ENCODE peak calls at places on chromosomes 16 and 17, in five cellular contexts. U, W, X, T and G are unnamed samples.

GRCh38 chr17:36728030-36728991 is 126.9 kb downstream of the MRM1 start:
- DNase-seq in U (no peak), X (no peak), W (no peak), T (no peak), G (no peak)

GRCh38 chr16:14600164-14600563 is 29.9 kb downstream of the PARN start:
- DNase-seq in W (no peak), X (peak; percentile 41), T (no peak), U (peak; percentile 34), G (no peak)

GRCh38 chr17:82242977-82243647 is 14.3 kb downstream of the SLC16A3 start:
- DNase-seq in X (peak; percentile 83), W (peak; percentile 94), T (peak; percentile 88), U (peak; percentile 83), G (peak; percentile 94)

GRCh38 chr17:45277992-45278391 is 16.1 kb upstream of the SPATA32 start:
- DNase-seq in T (peak; percentile 67), U (no peak), X (peak; percentile 23), W (no peak), G (no peak)

GRCh38 chr16:66508261-66508913 is 41.5 kb downstream of the TK2 start:
- DNase-seq in U (no peak), X (no peak), W (peak; percentile 11), T (peak; percentile 37), G (no peak)

GRCh38 chr17:75927286-75927922 is 13.4 kb downstream of the FBF1 start:
- DNase-seq in U (no peak), X (no peak), T (peak; percentile 54), W (no peak), G (no peak)

GRCh38 chr17:30112794-30113193 is 3.8 kb upstream of the NSRP1 start:
- DNase-seq in T (no peak), X (no peak), W (no peak), U (no peak), G (no peak)

GRCh38 chr16:69725480-69726312 is 664 bp downstream of the NQO1 start:
- DNase-seq in X (no peak), U (no peak), W (no peak), T (peak; percentile 25), G (no peak)

GRCh38 chr16:87956169-87956770 is 5.0 kb downstream of the BANP start:
- DNase-seq in U (no peak), W (peak; percentile 26), T (no peak), X (peak; percentile 83), G (no peak)

GRCh38 chr16:69567031-69567680 is 1.4 kb downstream of the NFAT5 start:
- DNase-seq in U (no peak), W (no peak), X (peak; percentile 33), T (no peak), G (no peak)

GRCh38 chr16:77043076-77043475 is 147.9 kb upstream of the MON1B start:
- DNase-seq in W (no peak), X (no peak), T (no peak), U (no peak), G (no peak)

GRCh38 chr17:43809121-43809520 is 23.8 kb downstream of the MPP3 start:
- DNase-seq in U (no peak), W (no peak), T (no peak), X (no peak), G (no peak)

GRCh38 chr17:31736855-31737625 is 122.0 kb downstream of the COPRS start:
- DNase-seq in U (no peak), W (no peak), T (no peak), X (no peak), G (no peak)

GRCh38 chr17:72494576-72494975 is 373.8 kb downstream of the SOX9 start:
- DNase-seq in U (no peak), X (no peak), T (no peak), W (no peak), G (no peak)

GRCh38 chr16:67874147-67874771 is 1.4 kb downstream of the EDC4 start:
- DNase-seq in X (no peak), T (no peak), U (no peak), W (no peak), G (no peak)

GRCh38 chr17:66724581-66725341 is 110.2 kb upstream of the CACNG5 start:
- DNase-seq in U (no peak), T (peak; percentile 33), X (peak; percentile 54), W (no peak), G (no peak)

GRCh38 chr17:44308865-44309264 is 464 bp downstream of the RUNDC3A start:
- DNase-seq in X (no peak), T (no peak), U (no peak), W (no peak), G (no peak)

GRCh38 chr17:46898364-46898763 is 24.6 kb upstream of the GOSR2 start:
- DNase-seq in W (no peak), U (no peak), T (no peak), X (no peak), G (no peak)

GRCh38 chr17:21134559-21134958 is 7.8 kb downstream of the DHRS7B start:
- DNase-seq in X (no peak), T (no peak), W (no peak), U (no peak), G (no peak)

GRCh38 chr16:24758373-24758772 is 28.9 kb downstream of the TNRC6A start:
- DNase-seq in X (peak; percentile 47), W (no peak), U (no peak), T (no peak), G (no peak)

GRCh38 chr17:77307479-77308198 is 166.9 kb downstream of the SEC14L1 start:
- DNase-seq in W (peak; percentile 76), X (no peak), U (no peak), T (no peak), G (no peak)

GRCh38 chr16:57507414-57508083 is 21.3 kb upstream of the DOK4 start:
- DNase-seq in T (no peak), W (no peak), U (no peak), X (no peak), G (no peak)

GRCh38 chr16:85037050-85037410 is 9.4 kb downstream of the KIAA0513 start:
- DNase-seq in X (peak; percentile 97), U (peak; percentile 21), T (no peak), W (peak; percentile 31), G (no peak)

GRCh38 chr16:57277586-57277985 is 6.9 kb downstream of the PLLP start:
- DNase-seq in T (no peak), X (peak; percentile 60), U (no peak), W (no peak), G (no peak)

GRCh38 chr17:35295686-35296085 is 52.8 kb downstream of the SLFN5 start:
- DNase-seq in U (no peak), X (no peak), T (no peak), W (no peak), G (no peak)

GRCh38 chr16:58414938-58415451 is 22.7 kb downstream of the GINS3 start:
- DNase-seq in U (no peak), W (no peak), X (peak; percentile 29), T (no peak), G (no peak)

GRCh38 chr16:75251280-75252048 is at the start of gene BCAR1:
- DNase-seq in W (peak; percentile 85), X (peak; percentile 93), T (peak; percentile 93), U (peak; percentile 63), G (peak; percentile 85)

GRCh38 chr17:46910179-46910927 is 12.6 kb upstream of the GOSR2 start:
- DNase-seq in X (no peak), U (no peak), T (peak; percentile 59), W (no peak), G (no peak)

GRCh38 chr17:10999484-10999883 is 161.6 kb upstream of the PIRT start:
- DNase-seq in W (no peak), U (no peak), X (no peak), T (no peak), G (no peak)

GRCh38 chr16:23171234-23171948 is 11.2 kb upstream of the SCNN1G start:
- DNase-seq in T (no peak), X (peak; percentile 15), W (no peak), U (no peak), G (no peak)

GRCh38 chr16:56593573-56594291 is 4.4 kb downstream of the MT3 start:
- DNase-seq in X (no peak), T (no peak), U (no peak), W (no peak), G (no peak)

GRCh38 chr17:6327007-6327406 is 107.9 kb downstream of the AIPL1 start:
- DNase-seq in X (no peak), U (no peak), T (no peak), W (no peak), G (no peak)

GRCh38 chr16:17432902-17433576 is 37.7 kb downstream of the XYLT1 start:
- DNase-seq in U (no peak), X (peak; percentile 45), T (no peak), W (no peak), G (no peak)

GRCh38 chr17:80882323-80882722 is 109.3 kb upstream of the CHMP6 start:
- DNase-seq in X (no peak), U (no peak), T (no peak), W (peak; percentile 0), G (no peak)

GRCh38 chr16:1677942-1678499 is at the start of gene JPT2:
- DNase-seq in T (peak; percentile 99), U (peak; percentile 91), X (peak; percentile 95), W (peak; percentile 96), G (peak; percentile 95)
- TF ChIP-seq POLR2A in T (no peak), U (peak; percentile 51), X (no peak), W (peak; percentile 50), G (no peak)

GRCh38 chr16:31471875-31472558 is at the start of gene TGFB1I1:
- DNase-seq in U (peak; percentile 40), T (no peak), W (no peak), X (peak; percentile 80), G (peak; percentile 89)
- TF ChIP-seq POLR2A in U (no peak), T (no peak), W (no peak), X (peak; percentile 79), G (peak; percentile 24)

GRCh38 chr16:22007509-22008214 is at the start of gene MOSMO:
- DNase-seq in U (peak; percentile 56), T (peak; percentile 82), X (peak; percentile 63), W (peak; percentile 67), G (peak; percentile 66)
- TF ChIP-seq POLR2A in U (peak; percentile 49), T (no peak), X (peak; percentile 50), W (peak; percentile 82), G (peak; percentile 33)

GRCh38 chr16:4116328-4117249 is at the start of gene ADCY9:
- DNase-seq in X (peak; percentile 73), W (peak; percentile 74), U (peak; percentile 40), T (peak; percentile 80), G (peak; percentile 84)
- TF ChIP-seq POLR2A in X (peak; percentile 32), W (peak; percentile 88), U (peak; percentile 70), T (no peak), G (peak; percentile 53)

GRCh38 chr16:3726021-3726687 is 8.8 kb upstream of the TRAP1 start:
- DNase-seq in T (no peak), U (no peak), W (no peak), X (no peak), G (no peak)
- TF ChIP-seq POLR2A in T (no peak), U (no peak), W (no peak), X (no peak), G (no peak)